ENCODE peak calls at places on chromosomes 2 and 18, in four cellular contexts. One of them, this sample, is unnamed. For H3K4me1, the result is how much of the 10 kb centered on the place peaks cover.

GRCh38 chr2:109242654-109243331 is 113.8 kb downstream of the SH3RF3 start:
- DNase-seq in A673: no peak
- DNase-seq in CD8-positive, alpha-beta T cell: no peak
- DNase-seq in tibial artery: no peak
- DNase-seq in this sample: peak

GRCh38 chr2:8677646-8678592 is 3.9 kb upstream of the ID2 start:
- DNase-seq in A673: peak
- DNase-seq in CD8-positive, alpha-beta T cell: peak
- DNase-seq in tibial artery: peak
- DNase-seq in this sample: no peak

GRCh38 chr2:105862843-105863242 is 118.1 kb downstream of the NCK2 start:
- DNase-seq in A673: no peak
- DNase-seq in CD8-positive, alpha-beta T cell: no peak
- DNase-seq in tibial artery: no peak
- DNase-seq in this sample: no peak

GRCh38 chr18:34370704-34371405 is 146.1 kb upstream of the NOL4 start:
- DNase-seq in A673: no peak
- DNase-seq in CD8-positive, alpha-beta T cell: no peak
- DNase-seq in tibial artery: no peak
- DNase-seq in this sample: no peak

GRCh38 chr2:97730245-97730644 is 16.9 kb downstream of the ZAP70 start:
- DNase-seq in A673: no peak
- DNase-seq in CD8-positive, alpha-beta T cell: no peak
- DNase-seq in tibial artery: no peak
- DNase-seq in this sample: no peak

GRCh38 chr2:157182834-157183396 is 74.6 kb upstream of the GALNT5 start:
- DNase-seq in A673: peak
- DNase-seq in CD8-positive, alpha-beta T cell: no peak
- DNase-seq in tibial artery: no peak
- DNase-seq in this sample: no peak

GRCh38 chr2:227460079-227460485 is 11.9 kb upstream of the AGFG1 start:
- DNase-seq in A673: peak
- DNase-seq in CD8-positive, alpha-beta T cell: peak
- DNase-seq in tibial artery: no peak
- DNase-seq in this sample: no peak

GRCh38 chr2:193154076-193154475 is 959.3 kb upstream of the TMEFF2 start:
- DNase-seq in A673: no peak
- DNase-seq in CD8-positive, alpha-beta T cell: no peak
- DNase-seq in tibial artery: no peak
- DNase-seq in this sample: no peak

GRCh38 chr18:31506024-31506742 is 8.2 kb downstream of the DSG2 start:
- DNase-seq in A673: no peak
- DNase-seq in CD8-positive, alpha-beta T cell: no peak
- DNase-seq in tibial artery: no peak
- DNase-seq in this sample: no peak

GRCh38 chr2:197909377-197909776 is 105.0 kb downstream of the PLCL1 start:
- DNase-seq in A673: no peak
- DNase-seq in CD8-positive, alpha-beta T cell: no peak
- DNase-seq in tibial artery: no peak
- DNase-seq in this sample: no peak

GRCh38 chr18:73254564-73254963 is 386.8 kb upstream of the NETO1 start:
- DNase-seq in A673: no peak
- DNase-seq in CD8-positive, alpha-beta T cell: no peak
- DNase-seq in tibial artery: no peak
- DNase-seq in this sample: no peak

GRCh38 chr18:51288582-51288981 is 91.1 kb upstream of the MEX3C start:
- DNase-seq in A673: no peak
- DNase-seq in CD8-positive, alpha-beta T cell: no peak
- DNase-seq in tibial artery: no peak
- DNase-seq in this sample: no peak

GRCh38 chr2:27085670-27086089 is 892 bp upstream of the KHK start:
- DNase-seq in A673: no peak
- DNase-seq in CD8-positive, alpha-beta T cell: peak
- DNase-seq in tibial artery: peak
- DNase-seq in this sample: peak

GRCh38 chr18:56560992-56561391 is 77.4 kb downstream of the TXNL1 start:
- DNase-seq in A673: no peak
- DNase-seq in CD8-positive, alpha-beta T cell: no peak
- DNase-seq in tibial artery: no peak
- DNase-seq in this sample: no peak

GRCh38 chr2:238920601-238921001 is 72.7 kb downstream of the TWIST2 start:
- DNase-seq in A673: no peak
- DNase-seq in CD8-positive, alpha-beta T cell: no peak
- DNase-seq in tibial artery: peak
- DNase-seq in this sample: no peak

GRCh38 chr2:136128905-136129304 is 11.0 kb upstream of the CXCR4 start:
- DNase-seq in A673: no peak
- DNase-seq in CD8-positive, alpha-beta T cell: no peak
- DNase-seq in tibial artery: no peak
- DNase-seq in this sample: no peak

GRCh38 chr2:54945401-54946219 is 104.6 kb downstream of the RTN4 start:
- DNase-seq in A673: no peak
- DNase-seq in CD8-positive, alpha-beta T cell: no peak
- DNase-seq in tibial artery: peak
- DNase-seq in this sample: peak

GRCh38 chr2:73260338-73260984 is 23.8 kb downstream of the FBXO41 start:
- DNase-seq in A673: no peak
- DNase-seq in CD8-positive, alpha-beta T cell: no peak
- DNase-seq in tibial artery: no peak
- DNase-seq in this sample: no peak

GRCh38 chr18:26813043-26813442 is 52.5 kb downstream of the AQP4 start:
- DNase-seq in A673: peak
- DNase-seq in CD8-positive, alpha-beta T cell: no peak
- DNase-seq in tibial artery: no peak
- DNase-seq in this sample: no peak

GRCh38 chr2:63023444-63023843 is 27.2 kb upstream of the OTX1 start:
- DNase-seq in A673: peak
- DNase-seq in CD8-positive, alpha-beta T cell: no peak
- DNase-seq in tibial artery: no peak
- DNase-seq in this sample: no peak

GRCh38 chr2:27042985-27043634 is 8.4 kb upstream of the AGBL5 start:
- DNase-seq in A673: no peak
- DNase-seq in CD8-positive, alpha-beta T cell: no peak
- DNase-seq in tibial artery: no peak
- DNase-seq in this sample: no peak

GRCh38 chr18:30132959-30133358 is 909.6 kb downstream of the DSC3 start:
- DNase-seq in A673: no peak
- DNase-seq in CD8-positive, alpha-beta T cell: no peak
- DNase-seq in tibial artery: no peak
- DNase-seq in this sample: no peak

GRCh38 chr2:229714080-229714735 is at the start of gene DNER:
- DNase-seq in A673: peak
- DNase-seq in CD8-positive, alpha-beta T cell: peak
- DNase-seq in tibial artery: no peak
- DNase-seq in this sample: no peak

GRCh38 chr2:134836986-134837385 is 1.4 kb upstream of the ACMSD start:
- DNase-seq in A673: no peak
- DNase-seq in CD8-positive, alpha-beta T cell: no peak
- DNase-seq in tibial artery: no peak
- DNase-seq in this sample: no peak

GRCh38 chr18:39742015-39742466 is 2176.4 kb upstream of the CELF4 start:
- DNase-seq in A673: peak
- DNase-seq in CD8-positive, alpha-beta T cell: no peak
- DNase-seq in tibial artery: no peak
- DNase-seq in this sample: no peak

GRCh38 chr2:217402622-217403383 is 542.9 kb upstream of the TNP1 start:
- DNase-seq in A673: no peak
- DNase-seq in CD8-positive, alpha-beta T cell: no peak
- DNase-seq in tibial artery: peak
- DNase-seq in this sample: peak

GRCh38 chr2:15846626-15847025 is 93.7 kb upstream of the MYCN start:
- DNase-seq in A673: no peak
- DNase-seq in CD8-positive, alpha-beta T cell: no peak
- DNase-seq in tibial artery: no peak
- DNase-seq in this sample: no peak

GRCh38 chr2:43541165-43541564 is 54.7 kb downstream of the THADA start:
- DNase-seq in A673: no peak
- DNase-seq in CD8-positive, alpha-beta T cell: no peak
- DNase-seq in tibial artery: no peak
- DNase-seq in this sample: no peak

GRCh38 chr2:17593841-17594482 is 53.5 kb downstream of the VSNL1 start:
- DNase-seq in A673: no peak
- DNase-seq in CD8-positive, alpha-beta T cell: no peak
- DNase-seq in tibial artery: no peak
- DNase-seq in this sample: no peak

GRCh38 chr2:119441376-119442231 is 9.9 kb downstream of the TMEM37 start:
- DNase-seq in A673: no peak
- DNase-seq in CD8-positive, alpha-beta T cell: no peak
- DNase-seq in tibial artery: no peak
- DNase-seq in this sample: no peak

GRCh38 chr2:24076849-24077534 is 866 bp upstream of the SF3B6 start:
- DNase-seq in A673: no peak
- DNase-seq in CD8-positive, alpha-beta T cell: no peak
- DNase-seq in tibial artery: peak
- DNase-seq in this sample: no peak

GRCh38 chr2:21966139-21966538 is 842.4 kb downstream of the TDRD15 start:
- DNase-seq in A673: no peak
- DNase-seq in CD8-positive, alpha-beta T cell: no peak
- DNase-seq in tibial artery: no peak
- DNase-seq in this sample: no peak

GRCh38 chr2:120910069-120910468 is 174.4 kb downstream of the GLI2 start:
- DNase-seq in A673: no peak
- DNase-seq in CD8-positive, alpha-beta T cell: no peak
- DNase-seq in tibial artery: no peak
- DNase-seq in this sample: no peak

GRCh38 chr2:173716458-173717052 is 248.6 kb downstream of the SP3 start:
- DNase-seq in A673: no peak
- DNase-seq in CD8-positive, alpha-beta T cell: no peak
- DNase-seq in tibial artery: no peak
- DNase-seq in this sample: no peak

DNA sequence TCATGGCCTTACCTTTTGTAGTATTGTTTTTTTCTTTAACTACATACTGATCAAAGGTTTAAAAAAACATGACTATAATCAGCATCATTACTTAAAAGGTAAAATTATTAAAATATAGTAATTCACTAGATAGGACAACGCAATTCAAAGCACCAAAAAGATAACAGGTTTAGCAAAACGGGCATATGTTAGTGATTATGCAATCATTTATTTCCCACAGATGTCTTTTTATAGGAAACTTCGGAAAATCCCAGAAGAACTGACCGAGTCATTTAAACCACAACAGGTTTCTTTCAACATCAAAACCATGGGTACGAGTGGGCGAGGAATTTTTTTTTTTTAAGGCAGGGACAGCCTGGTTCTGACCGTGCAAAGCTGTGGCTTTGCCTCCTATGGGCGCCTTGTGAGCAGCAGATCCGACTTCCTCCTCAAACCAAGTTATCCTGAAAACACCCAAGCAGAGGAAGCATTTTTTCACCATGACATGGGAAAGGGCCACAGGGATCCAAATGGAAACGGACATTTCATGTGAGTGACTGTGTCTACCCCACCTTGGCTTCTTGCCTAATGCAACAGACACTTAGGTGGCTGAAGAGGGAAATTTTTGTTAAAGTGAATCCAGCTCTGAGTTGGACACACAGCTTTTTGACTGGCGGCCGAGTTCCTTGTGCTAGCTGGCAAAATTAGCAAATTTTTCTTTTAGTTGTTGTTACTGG is 487.2 kb upstream of the ZEB2 start:
- DNase-seq in A673: no peak
- DNase-seq in CD8-positive, alpha-beta T cell: no peak
- DNase-seq in tibial artery: peak
- DNase-seq in this sample: no peak
- H3K4me3 ChIP-seq in A673: no peak
- H3K4me3 ChIP-seq in CD8-positive, alpha-beta T cell: no peak
- H3K4me3 ChIP-seq in tibial artery: peak
- H3K4me3 ChIP-seq in this sample: peak

GRCh38 chr18:48573632-48574293 is 34.9 kb downstream of the CTIF start:
- DNase-seq in A673: no peak
- DNase-seq in CD8-positive, alpha-beta T cell: no peak
- DNase-seq in tibial artery: no peak
- DNase-seq in this sample: no peak
- TF ChIP-seq CTCF in A673: no peak
- TF ChIP-seq CTCF in CD8-positive, alpha-beta T cell: no peak
- TF ChIP-seq CTCF in tibial artery: no peak
- TF ChIP-seq CTCF in this sample: no peak

GRCh38 chr2:104429978-104430740 is 423.8 kb upstream of the POU3F3 start:
- DNase-seq in A673: no peak
- DNase-seq in CD8-positive, alpha-beta T cell: no peak
- DNase-seq in tibial artery: no peak
- DNase-seq in this sample: no peak

GRCh38 chr2:104432972-104433371 is 420.9 kb upstream of the POU3F3 start:
- DNase-seq in A673: no peak
- DNase-seq in CD8-positive, alpha-beta T cell: no peak
- DNase-seq in tibial artery: no peak
- DNase-seq in this sample: no peak

GRCh38 chr2:104432401-104432800 is 421.5 kb upstream of the POU3F3 start:
- DNase-seq in A673: no peak
- DNase-seq in CD8-positive, alpha-beta T cell: no peak
- DNase-seq in tibial artery: no peak
- DNase-seq in this sample: no peak

GRCh38 chr2:104430892-104431291 is 423.0 kb upstream of the POU3F3 start:
- DNase-seq in A673: no peak
- DNase-seq in CD8-positive, alpha-beta T cell: no peak
- DNase-seq in tibial artery: no peak
- DNase-seq in this sample: no peak

GRCh38 chr2:104431701-104432121 is 422.2 kb upstream of the POU3F3 start:
- DNase-seq in A673: no peak
- DNase-seq in CD8-positive, alpha-beta T cell: no peak
- DNase-seq in tibial artery: no peak
- DNase-seq in this sample: no peak
- H3K4me1 ChIP-seq in A673: under half
- H3K4me1 ChIP-seq in CD8-positive, alpha-beta T cell: under half
- H3K4me1 ChIP-seq in tibial artery: under half
- H3K4me1 ChIP-seq in this sample: under half

DNA sequence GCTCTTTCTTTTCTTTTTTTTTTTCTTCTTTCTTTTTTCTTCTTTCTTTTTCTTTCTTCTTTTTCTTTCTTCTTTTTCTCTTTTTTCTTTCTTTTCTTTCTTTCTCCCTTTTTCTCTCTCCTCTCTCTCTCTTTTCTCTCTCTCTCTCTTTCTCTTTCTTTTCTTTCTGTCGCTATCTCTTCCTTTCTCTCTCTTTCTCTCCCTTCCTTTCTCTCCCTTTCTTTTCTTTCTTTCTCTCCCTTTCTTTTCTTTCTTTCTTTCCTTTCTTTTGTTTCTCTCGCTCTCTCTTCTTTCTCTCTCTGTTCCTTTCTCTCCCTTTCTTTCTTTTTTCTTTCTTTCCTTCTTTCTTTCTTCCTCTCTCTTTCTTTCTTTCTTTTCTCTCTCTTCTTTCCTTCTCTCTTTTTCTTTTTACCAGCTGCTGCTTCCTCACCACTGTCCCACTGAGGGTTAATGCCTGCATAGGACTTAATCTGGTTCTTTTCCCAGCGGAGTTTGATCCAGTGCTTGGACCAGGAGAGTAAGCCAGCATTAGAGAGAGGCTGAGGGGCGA is 145.4 kb upstream of the SIX2 start:
- DNase-seq in A673: no peak
- DNase-seq in CD8-positive, alpha-beta T cell: no peak
- DNase-seq in tibial artery: no peak
- DNase-seq in this sample: no peak
- H3K4me3 ChIP-seq in A673: no peak
- H3K4me3 ChIP-seq in CD8-positive, alpha-beta T cell: no peak
- H3K4me3 ChIP-seq in tibial artery: no peak
- H3K4me3 ChIP-seq in this sample: no peak

This sample was measured in ascending aorta.